ENCODE peak calls at places on chromosomes 11 and 22, in six cellular contexts. N is esophagus muscularis mucosa, K is K562, E is GM23338, F is Peyer's patch, X is cardiac muscle cell. M is an unnamed sample. For H3K4me1, the result is how much of the 10 kb centered on the place peaks cover.

GRCh38 chr11:119607726-119608125 is 121.3 kb downstream of the NECTIN1 start:
- DNase-seq in X (no peak), F (no peak), K (no peak), E (no peak), N (no peak), M (no peak)

GRCh38 chr11:26993965-26994446 is at the start of gene FIBIN:
- DNase-seq in K (no peak), F (no peak), E (peak), N (no peak), X (peak), M (peak)

GRCh38 chr22:35630891-35631290 is 13.8 kb upstream of the MB start:
- DNase-seq in N (no peak), E (no peak), X (no peak), F (no peak), K (no peak), M (no peak)

GRCh38 chr11:64667154-64667745 is 55.7 kb downstream of the NRXN2 start:
- DNase-seq in E (peak), K (no peak), X (no peak), N (no peak), F (no peak), M (no peak)

GRCh38 chr11:96000064-96000463 is 76.2 kb upstream of the MTMR2 start:
- DNase-seq in N (no peak), F (no peak), E (no peak), X (no peak), K (no peak), M (no peak)

GRCh38 chr11:69842746-69843528 is 23.7 kb upstream of the FGF3 start:
- DNase-seq in X (no peak), E (peak), N (no peak), F (peak), K (no peak), M (no peak)

GRCh38 chr11:120134931-120135228 is 3.0 kb downstream of the TRIM29 start:
- DNase-seq in K (no peak), N (no peak), X (no peak), E (no peak), F (peak), M (no peak)

GRCh38 chr11:19953909-19954308 is 206.4 kb downstream of the DBX1 start:
- DNase-seq in N (no peak), F (no peak), K (peak), E (peak), X (peak), M (peak)

GRCh38 chr11:98358551-98358950 is 662.2 kb upstream of the CNTN5 start:
- DNase-seq in K (no peak), E (no peak), X (no peak), N (no peak), F (no peak), M (no peak)

GRCh38 chr11:72812604-72812967 is 1.6 kb upstream of the ATG16L2 start:
- DNase-seq in F (no peak), E (no peak), X (peak), N (no peak), K (no peak), M (no peak)

GRCh38 chr22:17536269-17536668 is 27.0 kb upstream of the SLC25A18 start:
- DNase-seq in E (peak), K (no peak), F (no peak), N (no peak), X (no peak), M (no peak)

GRCh38 chr11:72752088-72752914 is at the start of gene ARAP1:
- DNase-seq in N (no peak), X (peak), K (peak), F (peak), E (peak), M (peak)

GRCh38 chr11:118911880-118912741 is 13.6 kb downstream of the BCL9L start:
- DNase-seq in N (peak), F (peak), E (peak), X (peak), K (peak), M (peak)

GRCh38 chr11:37104380-37104779 is 506.3 kb upstream of the RAG2 start:
- DNase-seq in E (no peak), F (no peak), N (no peak), X (no peak), K (no peak), M (no peak)

GRCh38 chr11:117145393-117145761 is 1.3 kb downstream of the PAFAH1B2 start:
- DNase-seq in E (peak), N (no peak), X (peak), F (no peak), K (peak), M (peak)

GRCh38 chr11:61679893-61680621 is at the start of gene DAGLA:
- DNase-seq in F (peak), N (no peak), X (peak), E (peak), K (peak), M (peak)

GRCh38 chr11:25037431-25037830 is 540.6 kb downstream of the LUZP2 start:
- DNase-seq in N (no peak), X (no peak), K (no peak), E (no peak), F (no peak), M (no peak)

GRCh38 chr11:17631702-17632365 is 84.8 kb downstream of the OTOG start:
- DNase-seq in F (no peak), K (no peak), E (peak), X (no peak), N (peak), M (no peak)

GRCh38 chr22:30861131-30861530 is 107.4 kb downstream of the MORC2 start:
- DNase-seq in X (no peak), F (peak), N (no peak), K (peak), E (no peak), M (peak)

GRCh38 chr22:25137577-25138525 is 61.8 kb upstream of the CRYBB3 start:
- DNase-seq in F (no peak), N (no peak), K (peak), X (no peak), E (no peak), M (no peak)

GRCh38 chr11:107691003-107691402 is 20.9 kb downstream of the SLN start:
- DNase-seq in N (no peak), F (no peak), E (no peak), K (no peak), X (no peak), M (no peak)

GRCh38 chr11:117175104-117175503 is 3.4 kb upstream of the SIDT2 start:
- DNase-seq in K (no peak), X (no peak), F (no peak), N (peak), E (no peak), M (no peak)

GRCh38 chr11:63667993-63668392 is 3.2 kb downstream of the ATL3 start:
- DNase-seq in E (no peak), F (no peak), N (no peak), K (no peak), X (no peak), M (peak)

GRCh38 chr11:110525883-110526282 is 96.1 kb downstream of the FDX1 start:
- DNase-seq in X (no peak), K (no peak), E (no peak), N (peak), F (no peak), M (peak)

GRCh38 chr11:36261094-36261493 is 28.1 kb downstream of the COMMD9 start:
- DNase-seq in K (no peak), E (no peak), X (no peak), F (no peak), N (no peak), M (no peak)

GRCh38 chr11:102545701-102546100 is 15.2 kb upstream of the MMP7 start:
- DNase-seq in X (no peak), E (no peak), F (no peak), K (no peak), N (no peak), M (no peak)

GRCh38 chr11:12808519-12808918 is 134.3 kb downstream of the TEAD1 start:
- DNase-seq in E (no peak), X (no peak), F (no peak), N (no peak), K (no peak), M (no peak)

GRCh38 chr11:65745049-65745448 is 24.5 kb upstream of the RNASEH2C start:
- DNase-seq in X (no peak), K (no peak), E (no peak), N (peak), F (no peak), M (no peak)

DNA sequence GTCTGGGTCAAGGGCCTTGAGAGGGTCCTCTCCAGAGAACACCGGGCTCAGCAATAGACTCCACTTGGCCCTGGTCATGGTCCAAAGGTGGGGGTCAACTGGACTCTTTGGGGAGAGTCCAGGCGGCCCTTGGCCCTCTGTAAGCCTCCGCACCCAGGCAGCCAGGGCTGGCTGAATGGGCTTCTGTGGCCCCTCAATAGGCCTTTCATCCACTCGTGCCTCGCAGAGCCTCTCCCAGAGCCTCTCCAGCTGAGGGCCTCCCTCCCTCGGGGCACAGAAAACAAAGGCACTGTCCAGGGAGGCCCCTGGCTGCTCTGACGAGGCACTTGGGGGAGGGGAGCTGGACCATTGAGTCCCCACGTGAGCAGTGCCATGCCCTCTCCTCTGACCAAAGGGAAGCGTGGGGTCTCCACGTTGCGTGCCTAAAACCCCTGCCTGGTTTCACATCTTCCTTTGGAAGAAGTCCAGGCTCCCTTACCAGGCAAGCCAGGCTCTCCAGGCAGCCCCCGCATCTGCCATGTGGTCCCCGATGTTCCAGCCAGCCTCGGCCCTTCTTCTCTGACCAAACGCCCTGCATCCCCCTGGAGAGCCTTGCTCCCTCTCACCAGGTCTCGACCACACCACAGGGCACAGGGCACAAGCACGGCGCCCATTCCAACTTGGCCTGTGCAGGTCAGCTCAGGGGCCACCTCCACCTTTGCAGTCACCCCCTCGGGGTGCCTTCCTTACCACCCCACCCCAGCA is 15.5 kb downstream of the KIAA0930 start:
- DNase-seq in X (no peak), K (no peak), E (no peak), N (no peak), F (no peak), M (peak)
- H3K4me1 ChIP-seq in X (under half), K (under half), E (under half), N (half or more), F (under half), M (under half)

GRCh38 chr11:58578635-58579191 is at the start of gene ZFP91:
- DNase-seq in X (peak), E (peak), F (peak), N (peak), K (peak), M (peak)
- H3K4me1 ChIP-seq in X (under half), E (under half), F (half or more), N (half or more), K (under half), M (under half)

GRCh38 chr22:42680648-42681047 is 31.5 kb upstream of the CYB5R3 start:
- DNase-seq in N (no peak), X (no peak), K (peak), F (peak), E (no peak), M (no peak)
- H3K4me1 ChIP-seq in N (half or more), X (under half), K (under half), F (under half), E (under half), M (under half)

GRCh38 chr22:22930222-22930497 is 42.5 kb downstream of the IGLL5 start:
- DNase-seq in X (no peak), E (no peak), K (no peak), N (no peak), F (no peak), M (no peak)
- H3K4me1 ChIP-seq in X (under half), E (under half), K (under half), N (under half), F (under half), M (under half)

DNA sequence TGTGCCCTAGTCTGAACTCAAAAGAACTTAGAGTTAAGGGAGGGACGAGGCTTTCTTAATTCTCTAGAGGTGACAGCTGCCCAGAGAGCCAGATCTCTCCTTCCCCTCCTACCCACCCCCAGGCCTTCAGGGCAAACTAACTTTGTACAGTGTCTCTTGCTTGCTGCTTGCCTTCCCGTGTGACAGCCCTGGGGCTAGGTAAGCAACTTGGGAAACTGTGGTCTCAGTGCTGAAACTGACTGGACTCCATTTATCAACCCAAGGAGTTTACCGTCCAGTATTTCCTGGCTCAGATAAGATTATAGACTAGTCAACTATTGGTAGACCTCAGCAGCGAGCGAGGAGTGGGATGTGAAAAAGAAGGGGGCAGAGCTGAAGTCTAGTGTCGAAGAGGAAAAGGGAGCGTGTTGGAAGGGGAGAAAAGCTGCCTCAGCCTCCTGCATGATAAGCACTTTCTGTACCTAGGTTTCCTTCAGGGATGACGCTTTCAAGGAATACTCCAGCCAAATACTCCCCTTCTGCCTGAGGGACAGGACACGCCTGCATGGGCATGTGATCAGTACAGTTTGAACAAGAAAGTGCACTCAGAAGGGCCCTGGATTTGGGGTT is 43.3 kb upstream of the WEE1 start:
- DNase-seq in X (peak), F (no peak), N (no peak), E (no peak), K (peak), M (no peak)
- H3K4me1 ChIP-seq in X (under half), F (under half), N (half or more), E (under half), K (under half), M (under half)

GRCh38 chr11:134260503-134260902 is 7.1 kb downstream of the ACAD8 start:
- DNase-seq in X (no peak), F (no peak), E (no peak), K (no peak), N (no peak), M (no peak)
- H3K4me1 ChIP-seq in X (under half), F (under half), E (under half), K (under half), N (under half), M (under half)

GRCh38 chr11:1916132-1916985 is 3.1 kb upstream of the TNNT3 start:
- DNase-seq in N (no peak), E (no peak), F (no peak), X (no peak), K (no peak), M (no peak)

GRCh38 chr11:1913271-1914060 is 6.0 kb upstream of the TNNT3 start:
- DNase-seq in X (no peak), F (no peak), K (no peak), N (no peak), E (no peak), M (no peak)

GRCh38 chr11:1917523-1918435 is 1.7 kb upstream of the TNNT3 start:
- DNase-seq in K (no peak), N (no peak), F (no peak), X (no peak), E (peak), M (no peak)

GRCh38 chr11:1916986-1917522 is 2.4 kb upstream of the TNNT3 start:
- DNase-seq in X (no peak), F (no peak), N (no peak), K (no peak), E (no peak), M (no peak)

DNA sequence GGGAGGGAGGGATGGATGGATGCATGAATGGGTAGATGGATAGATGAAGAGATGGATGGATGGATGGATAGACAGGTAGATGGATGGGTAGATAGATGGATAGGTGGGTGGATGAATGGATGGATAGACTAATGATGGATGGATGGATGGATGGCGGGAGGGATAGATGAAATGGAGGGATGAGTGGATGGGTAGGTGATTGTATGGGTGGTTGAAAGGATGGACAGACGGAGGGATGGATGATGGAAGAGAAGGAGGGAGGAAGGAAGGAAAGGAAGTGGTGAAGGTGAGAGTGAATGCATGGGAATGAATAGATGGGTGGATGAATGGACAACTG is 3.7 kb upstream of the TNNT3 start:
- DNase-seq in X (no peak), E (no peak), K (no peak), F (no peak), N (no peak), M (no peak)
- H3K4me1 ChIP-seq in X (under half), E (under half), K (under half), F (under half), N (under half), M (under half)

GRCh38 chr11:2185324-2186085 is 13.9 kb upstream of the TH start:
- DNase-seq in E (no peak), K (no peak), F (no peak), N (no peak), X (no peak), M (no peak)
- H3K4me1 ChIP-seq in E (under half), K (under half), F (under half), N (under half), X (under half), M (under half)